ENCODE peak calls at places on chromosomes 1 and 21, in four cellular contexts. One of them, this sample, is unnamed.

GRCh38 chr21:29184047-29184446 is 53.6 kb downstream of the MAP3K7CL start:
- DNase-seq in K562: no peak
- DNase-seq in HepG2: peak
- DNase-seq in H1: no peak
- DNase-seq in this sample: no peak

GRCh38 chr1:169995993-169996392 is 78.5 kb downstream of the KIFAP3 start:
- DNase-seq in H1: no peak
- DNase-seq in HepG2: no peak
- DNase-seq in K562: no peak
- DNase-seq in this sample: no peak

GRCh38 chr1:235014756-235015155 is 113.9 kb downstream of the TOMM20 start:
- DNase-seq in HepG2: no peak
- DNase-seq in K562: no peak
- DNase-seq in H1: no peak
- DNase-seq in this sample: no peak

GRCh38 chr1:248822148-248823032 is 3.3 kb downstream of the SH3BP5L start:
- DNase-seq in H1: no peak
- DNase-seq in K562: peak
- DNase-seq in HepG2: no peak
- DNase-seq in this sample: no peak

GRCh38 chr1:38559180-38559874 is 300.2 kb downstream of the RRAGC start:
- DNase-seq in HepG2: no peak
- DNase-seq in K562: no peak
- DNase-seq in H1: no peak
- DNase-seq in this sample: peak

GRCh38 chr1:213094446-213094845 is 43.4 kb downstream of the RPS6KC1 start:
- DNase-seq in HepG2: peak
- DNase-seq in H1: no peak
- DNase-seq in K562: no peak
- DNase-seq in this sample: no peak

GRCh38 chr1:78045850-78046778 is at the start of gene GIPC2:
- DNase-seq in HepG2: peak
- DNase-seq in H1: no peak
- DNase-seq in K562: no peak
- DNase-seq in this sample: no peak

GRCh38 chr1:63199666-63200065 is 122.7 kb upstream of the FOXD3 start:
- DNase-seq in H1: no peak
- DNase-seq in HepG2: no peak
- DNase-seq in K562: no peak
- DNase-seq in this sample: no peak

GRCh38 chr1:6143392-6143791 is 36.7 kb downstream of the CHD5 start:
- DNase-seq in HepG2: no peak
- DNase-seq in K562: no peak
- DNase-seq in H1: no peak
- DNase-seq in this sample: no peak

GRCh38 chr1:9294910-9295636 is 2.4 kb downstream of the SPSB1 start:
- DNase-seq in H1: no peak
- DNase-seq in HepG2: no peak
- DNase-seq in K562: no peak
- DNase-seq in this sample: no peak

GRCh38 chr1:44801491-44802305 is 1.5 kb downstream of the PLK3 start:
- DNase-seq in H1: no peak
- DNase-seq in K562: peak
- DNase-seq in HepG2: no peak
- DNase-seq in this sample: no peak

GRCh38 chr1:27934818-27935549 is at the start of gene SMPDL3B:
- DNase-seq in K562: peak
- DNase-seq in HepG2: no peak
- DNase-seq in H1: peak
- DNase-seq in this sample: no peak

GRCh38 chr1:167518331-167518700 is at the start of gene CD247:
- DNase-seq in HepG2: no peak
- DNase-seq in H1: no peak
- DNase-seq in K562: no peak
- DNase-seq in this sample: no peak

GRCh38 chr1:1782399-1783221 is 4.3 kb upstream of the NADK start:
- DNase-seq in HepG2: peak
- DNase-seq in H1: no peak
- DNase-seq in K562: peak
- DNase-seq in this sample: no peak

GRCh38 chr1:206706298-206706791 is 21.6 kb downstream of the MAPKAPK2 start:
- DNase-seq in H1: no peak
- DNase-seq in HepG2: no peak
- DNase-seq in K562: no peak
- DNase-seq in this sample: no peak

GRCh38 chr1:204591473-204592090 is 75.4 kb downstream of the MDM4 start:
- DNase-seq in H1: no peak
- DNase-seq in K562: no peak
- DNase-seq in HepG2: no peak
- DNase-seq in this sample: no peak

GRCh38 chr1:33093004-33093403 is 12.1 kb downstream of the AZIN2 start:
- DNase-seq in K562: peak
- DNase-seq in HepG2: no peak
- DNase-seq in H1: no peak
- DNase-seq in this sample: no peak

GRCh38 chr1:54069792-54070548 is 16.6 kb downstream of the TCEANC2 start:
- DNase-seq in H1: no peak
- DNase-seq in K562: peak
- DNase-seq in HepG2: peak
- DNase-seq in this sample: no peak

GRCh38 chr1:39701092-39701460 is 9.8 kb upstream of the HPCAL4 start:
- DNase-seq in K562: no peak
- DNase-seq in H1: no peak
- DNase-seq in HepG2: no peak
- DNase-seq in this sample: no peak

GRCh38 chr1:158819461-158820443 is 11.4 kb upstream of the MNDA start:
- DNase-seq in K562: peak
- DNase-seq in H1: no peak
- DNase-seq in HepG2: no peak
- DNase-seq in this sample: peak

GRCh38 chr1:163450986-163451385 is 129.2 kb downstream of the NUF2 start:
- DNase-seq in HepG2: no peak
- DNase-seq in H1: no peak
- DNase-seq in K562: no peak
- DNase-seq in this sample: no peak

GRCh38 chr1:44021581-44022321 is 9.5 kb downstream of the SLC6A9 start:
- DNase-seq in K562: no peak
- DNase-seq in H1: no peak
- DNase-seq in HepG2: no peak
- DNase-seq in this sample: no peak

GRCh38 chr1:227730630-227731151 is 4.4 kb downstream of the JMJD4 start:
- DNase-seq in H1: no peak
- DNase-seq in HepG2: peak
- DNase-seq in K562: peak
- DNase-seq in this sample: no peak

GRCh38 chr1:226292874-226293552 is 16.0 kb downstream of the LIN9 start:
- DNase-seq in H1: no peak
- DNase-seq in HepG2: no peak
- DNase-seq in K562: no peak
- DNase-seq in this sample: no peak

GRCh38 chr1:59752556-59753412 is 62.0 kb upstream of the HOOK1 start:
- DNase-seq in HepG2: no peak
- DNase-seq in K562: no peak
- DNase-seq in H1: no peak
- DNase-seq in this sample: peak

GRCh38 chr1:6000444-6001288 is 8.4 kb upstream of the NPHP4 start:
- DNase-seq in HepG2: no peak
- DNase-seq in H1: no peak
- DNase-seq in K562: no peak
- DNase-seq in this sample: no peak

GRCh38 chr1:205298191-205298994 is 23.2 kb downstream of the NUAK2 start:
- DNase-seq in K562: no peak
- DNase-seq in H1: no peak
- DNase-seq in HepG2: peak
- DNase-seq in this sample: no peak

GRCh38 chr1:2528611-2528965 is 1.5 kb downstream of the HES5 start:
- DNase-seq in H1: no peak
- DNase-seq in K562: no peak
- DNase-seq in HepG2: no peak
- DNase-seq in this sample: no peak

GRCh38 chr1:217982711-217983405 is 302.2 kb upstream of the RRP15 start:
- DNase-seq in K562: no peak
- DNase-seq in HepG2: no peak
- DNase-seq in H1: no peak
- DNase-seq in this sample: no peak

GRCh38 chr1:167168424-167168823 is 52.3 kb upstream of the POU2F1 start:
- DNase-seq in H1: no peak
- DNase-seq in K562: no peak
- DNase-seq in HepG2: no peak
- DNase-seq in this sample: no peak

GRCh38 chr1:18858070-18858688 is 1.3 kb downstream of the TAS1R2 start:
- DNase-seq in HepG2: no peak
- DNase-seq in K562: no peak
- DNase-seq in H1: no peak
- DNase-seq in this sample: no peak

GRCh38 chr21:37130971-37131370 is 57.9 kb downstream of the TTC3 start:
- DNase-seq in K562: no peak
- DNase-seq in H1: no peak
- DNase-seq in HepG2: no peak
- DNase-seq in this sample: no peak

GRCh38 chr1:173360478-173361063 is 116.6 kb upstream of the PRDX6 start:
- DNase-seq in K562: no peak
- DNase-seq in H1: no peak
- DNase-seq in HepG2: peak
- DNase-seq in this sample: no peak

GRCh38 chr1:107682467-107682866 is 282.5 kb downstream of the VAV3 start:
- DNase-seq in K562: no peak
- DNase-seq in H1: no peak
- DNase-seq in HepG2: no peak
- DNase-seq in this sample: no peak

GRCh38 chr1:74592580-74593355 is 80.4 kb upstream of the LRRC53 start:
- DNase-seq in H1: no peak
- DNase-seq in HepG2: no peak
- DNase-seq in K562: no peak
- DNase-seq in this sample: no peak

GRCh38 chr1:74591954-74592353 is 79.5 kb upstream of the LRRC53 start:
- DNase-seq in K562: no peak
- DNase-seq in H1: no peak
- DNase-seq in HepG2: no peak
- DNase-seq in this sample: no peak

GRCh38 chr1:74596770-74597169 is 76.8 kb downstream of the ERICH3 start:
- DNase-seq in HepG2: no peak
- DNase-seq in K562: no peak
- DNase-seq in H1: no peak
- DNase-seq in this sample: no peak

GRCh38 chr1:74590288-74590687 is 77.9 kb upstream of the LRRC53 start:
- DNase-seq in K562: no peak
- DNase-seq in H1: no peak
- DNase-seq in HepG2: no peak
- DNase-seq in this sample: no peak

DNA sequence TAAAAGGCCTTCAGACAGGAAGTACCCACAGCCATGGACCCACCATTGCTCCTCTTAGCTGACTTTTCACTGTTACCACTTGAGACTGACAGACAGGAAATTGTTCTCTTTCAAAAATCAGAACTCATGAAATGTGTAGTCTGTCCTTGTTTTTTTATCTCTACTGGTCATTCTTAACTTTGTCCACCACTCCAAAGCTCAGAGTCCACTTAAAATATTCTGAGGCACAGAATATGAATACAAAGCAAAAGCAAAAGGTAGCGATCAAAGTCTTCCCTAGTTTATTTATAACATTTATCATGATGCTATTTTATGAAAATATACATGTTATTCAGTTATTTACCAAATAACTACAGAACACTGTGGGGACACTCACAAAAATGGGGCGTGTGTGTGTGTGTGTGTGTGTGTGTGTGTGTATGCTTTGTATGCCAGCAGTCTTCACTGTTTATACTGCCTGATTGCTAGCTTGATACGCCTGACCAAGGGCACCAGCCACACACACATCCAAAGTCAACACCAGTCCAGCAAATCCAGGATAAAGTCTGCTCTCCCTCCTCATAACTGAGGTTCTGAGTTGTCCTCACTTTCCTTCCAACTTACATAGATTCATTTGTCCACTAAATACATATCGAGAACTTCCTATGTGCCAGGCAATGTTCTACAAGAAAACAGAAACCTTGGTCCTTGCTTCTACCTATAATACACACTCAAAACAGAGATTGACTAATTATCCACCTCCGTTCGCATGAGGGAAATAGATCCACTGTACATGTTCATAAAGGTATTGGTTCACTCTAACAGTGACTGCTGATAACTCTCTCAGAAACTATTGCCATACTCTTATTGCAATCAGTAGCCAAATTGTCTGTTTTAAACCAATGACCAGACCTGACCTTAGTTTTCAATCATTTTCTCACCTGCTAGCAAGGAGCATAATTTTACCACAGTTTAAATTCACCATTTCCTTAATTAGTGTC is 79.4 kb downstream of the ERICH3 start:
- DNase-seq in HepG2: peak
- DNase-seq in K562: no peak
- DNase-seq in H1: no peak
- DNase-seq in this sample: no peak
- TF ChIP-seq BRCA1 in HepG2: no peak
- TF ChIP-seq BRCA1 in K562: no peak
- TF ChIP-seq BRCA1 in H1: no peak
- TF ChIP-seq BRCA1 in this sample: no peak

DNA sequence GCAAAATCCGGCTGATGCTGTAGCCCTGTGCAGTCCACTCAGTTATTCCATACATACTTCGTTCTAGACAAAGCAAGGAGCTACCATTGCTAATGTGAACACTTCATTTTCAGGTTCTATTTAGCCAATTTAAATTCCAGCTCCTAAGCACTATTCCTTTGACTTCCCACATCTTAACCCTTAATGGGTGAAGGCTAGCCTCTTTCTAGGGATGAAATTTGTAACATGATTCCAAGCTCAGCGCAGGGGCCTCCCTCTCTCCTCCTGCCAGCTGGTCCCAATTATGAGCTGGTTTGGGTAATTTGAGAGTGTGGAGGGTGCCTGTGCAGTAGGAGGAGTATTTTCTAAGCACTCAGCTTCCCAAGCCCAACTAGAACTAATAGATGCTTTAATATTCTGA is 53.9 kb upstream of the PTGFRN start:
- DNase-seq in K562: no peak
- DNase-seq in HepG2: no peak
- DNase-seq in H1: no peak
- DNase-seq in this sample: no peak
- TF ChIP-seq POLR2AphosphoS5 in K562: no peak
- TF ChIP-seq POLR2AphosphoS5 in HepG2: no peak
- TF ChIP-seq POLR2AphosphoS5 in H1: no peak
- TF ChIP-seq POLR2AphosphoS5 in this sample: no peak

GRCh38 chr1:117321680-117322609 is 45.3 kb upstream of the MAN1A2 start:
- DNase-seq in K562: no peak
- DNase-seq in H1: no peak
- DNase-seq in HepG2: no peak
- DNase-seq in this sample: no peak
- TF ChIP-seq BRCA1 in K562: no peak
- TF ChIP-seq BRCA1 in H1: no peak
- TF ChIP-seq BRCA1 in HepG2: no peak
- TF ChIP-seq BRCA1 in this sample: no peak

DNA sequence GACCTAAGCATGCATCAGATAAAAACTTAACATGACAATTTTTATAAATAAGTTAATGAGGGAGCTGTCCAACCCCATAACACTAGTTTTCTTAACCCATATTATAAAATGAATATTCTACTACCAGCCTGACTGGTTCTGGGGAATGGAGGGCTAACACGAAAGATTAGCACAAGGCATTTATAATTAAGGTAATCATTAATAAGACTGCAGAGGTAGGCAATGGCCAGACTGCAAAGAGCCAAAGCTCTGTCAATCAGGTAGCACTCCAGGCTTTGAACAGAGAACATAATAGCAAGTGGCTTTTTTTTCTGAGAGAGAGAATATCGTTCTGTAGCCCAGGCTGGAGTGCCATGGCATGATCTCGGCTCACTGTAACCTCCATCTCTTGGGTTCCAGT is 20.6 kb upstream of the TMEM35B start:
- DNase-seq in HepG2: no peak
- DNase-seq in K562: no peak
- DNase-seq in H1: no peak
- DNase-seq in this sample: no peak
- TF ChIP-seq POLR2AphosphoS5 in HepG2: no peak
- TF ChIP-seq POLR2AphosphoS5 in K562: no peak
- TF ChIP-seq POLR2AphosphoS5 in H1: no peak
- TF ChIP-seq POLR2AphosphoS5 in this sample: no peak